ENCODE peak calls at places on chromosome 12, in six cellular contexts. R is omental fat pad, J is GM12865, N is thyroid gland, U is activated B cell treated with CpG ODN at 0.5 μM for 24 hours, F is PC-3. Z is an unnamed sample.

GRCh38 chr12:121124402-121125109 is 8.1 kb upstream of the P2RX7 start:
- DNase-seq in R (no peak), J (peak), N (no peak), U (no peak), F (peak), Z (no peak)

GRCh38 chr12:13784504-13784903 is 196.9 kb downstream of the GRIN2B start:
- DNase-seq in R (no peak), J (no peak), N (no peak), U (no peak), F (no peak), Z (no peak)

GRCh38 chr12:52060498-52061177 is 9.1 kb upstream of the ATG101 start:
- DNase-seq in R (no peak), J (no peak), N (no peak), U (no peak), F (no peak), Z (no peak)

GRCh38 chr12:54040648-54041047 is 7.8 kb downstream of the HOXC5 start:
- DNase-seq in R (no peak), J (no peak), N (no peak), U (no peak), F (no peak), Z (no peak)

GRCh38 chr12:80186727-80187217 is 87.4 kb downstream of the OTOGL start:
- DNase-seq in R (no peak), J (peak), N (peak), U (no peak), F (peak), Z (no peak)

GRCh38 chr12:124159655-124160054 is 135.2 kb upstream of the RFLNA start:
- DNase-seq in R (no peak), J (no peak), N (no peak), U (no peak), F (no peak), Z (no peak)

GRCh38 chr12:11836282-11836963 is 186.9 kb downstream of the ETV6 start:
- DNase-seq in R (no peak), J (peak), N (peak), U (peak), F (no peak), Z (no peak)

GRCh38 chr12:124847675-124848074 is 16.0 kb downstream of the SCARB1 start:
- DNase-seq in R (no peak), J (no peak), N (peak), U (no peak), F (no peak), Z (no peak)

GRCh38 chr12:68958337-68958736 is 25.4 kb upstream of the CPM start:
- DNase-seq in R (no peak), J (peak), N (no peak), U (no peak), F (no peak), Z (no peak)

GRCh38 chr12:99680276-99680675 is 32.7 kb downstream of the GARIN6 start:
- DNase-seq in R (no peak), J (no peak), N (no peak), U (no peak), F (no peak), Z (no peak)

GRCh38 chr12:49559011-49559675 is 8.8 kb downstream of the MCRS1 start:
- DNase-seq in R (no peak), J (no peak), N (no peak), U (no peak), F (no peak), Z (no peak)

GRCh38 chr12:129622566-129622965 is 281.3 kb downstream of the TMEM132D start:
- DNase-seq in R (no peak), J (no peak), N (no peak), U (no peak), F (no peak), Z (no peak)

GRCh38 chr12:89252284-89252683 is 100.0 kb downstream of the DUSP6 start:
- DNase-seq in R (no peak), J (no peak), N (no peak), U (no peak), F (no peak), Z (peak)
- TF ChIP-seq CTCF in R (no peak), J (no peak), N (no peak), U (no peak), F (no peak), Z (no peak)

DNA sequence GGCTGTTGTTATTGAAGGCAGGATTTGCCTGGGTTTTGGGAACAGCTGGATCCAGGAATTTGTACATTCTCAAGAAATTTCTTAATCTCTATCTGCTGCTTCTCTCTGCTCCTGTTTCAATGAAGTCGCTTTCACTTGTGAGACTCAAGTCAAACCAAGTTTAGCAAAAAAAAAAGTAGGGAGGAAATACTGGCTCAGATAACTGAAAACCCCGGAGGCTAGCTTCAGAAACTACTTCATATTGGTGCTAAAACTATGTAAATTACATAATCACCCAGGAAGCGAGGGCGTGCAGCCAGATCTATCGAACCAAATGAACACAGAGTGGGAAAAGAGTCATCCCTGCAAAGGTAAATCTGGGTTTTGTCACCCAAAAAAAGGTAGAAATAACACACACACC is 68.3 kb upstream of the FICD start:
- DNase-seq in R (no peak), J (peak), N (no peak), U (no peak), F (no peak), Z (no peak)
- TF ChIP-seq CTCF in R (no peak), J (no peak), N (no peak), U (no peak), F (no peak), Z (no peak)

GRCh38 chr12:112564160-112564559 is 145.4 kb downstream of the PTPN11 start:
- DNase-seq in R (no peak), J (no peak), N (no peak), U (no peak), F (no peak), Z (no peak)
- TF ChIP-seq CTCF in R (no peak), J (no peak), N (no peak), U (no peak), F (peak), Z (no peak)

DNA sequence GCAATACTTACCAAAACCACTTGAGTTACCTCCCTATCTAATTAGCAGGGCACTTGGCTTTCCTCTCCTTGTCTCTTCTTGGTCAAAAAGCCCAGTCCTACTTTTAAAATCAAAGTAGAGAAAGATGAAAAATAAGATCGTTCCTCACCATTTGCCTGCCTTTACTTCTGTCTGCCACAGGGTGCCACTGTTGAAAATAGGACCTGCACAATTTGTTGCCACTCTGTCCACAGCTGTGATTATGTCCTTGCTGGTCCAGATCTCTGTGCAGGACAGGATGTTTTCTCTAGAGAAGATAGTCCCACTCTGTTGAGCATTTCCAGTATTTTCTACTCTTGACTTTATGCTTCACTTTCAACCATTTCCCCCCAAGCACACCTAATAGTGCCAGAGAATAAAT is 179.9 kb downstream of the PDZRN4 start:
- DNase-seq in R (no peak), J (peak), N (no peak), U (no peak), F (peak), Z (no peak)
- TF ChIP-seq CTCF in R (no peak), J (peak), N (no peak), U (no peak), F (peak), Z (no peak)

Z was measured in natural killer cell.